ENCODE peak calls at places on chromosomes 11 and 22, in five cellular contexts. X, T, H, D and V are unnamed samples. For H3K4me1, the result is how much of the 10 kb centered on the place peaks cover.

GRCh38 chr22:47592791-47593190 is 830.3 kb downstream of the TBC1D22A start:
- DNase-seq in X (peak), T (no peak), H (no peak), D (peak), V (no peak)

GRCh38 chr22:38881464-38881871 is 9.5 kb upstream of the CBX6 start:
- DNase-seq in X (peak), T (no peak), H (no peak), D (no peak), V (peak)

GRCh38 chr22:38313384-38313955 is 3.8 kb downstream of the CSNK1E start:
- DNase-seq in X (peak), T (peak), H (peak), D (no peak), V (peak)

GRCh38 chr11:63564056-63564784 is 1.0 kb upstream of the PLAAT2 start:
- DNase-seq in X (no peak), T (peak), H (no peak), D (no peak), V (no peak)

GRCh38 chr22:19043111-19044085 is 78.8 kb downstream of the DGCR2 start:
- DNase-seq in X (no peak), T (no peak), H (no peak), D (no peak), V (no peak)

GRCh38 chr11:131278472-131278871 is 91.9 kb upstream of the NTM start:
- DNase-seq in X (no peak), T (no peak), H (no peak), D (no peak), V (no peak)

GRCh38 chr11:10323793-10324170 is 18.9 kb downstream of the ADM start:
- DNase-seq in X (no peak), T (no peak), H (no peak), D (no peak), V (no peak)

GRCh38 chr11:23554002-23554401 is 693.7 kb upstream of the CCDC179 start:
- DNase-seq in X (no peak), T (no peak), H (no peak), D (no peak), V (no peak)

GRCh38 chr11:75259711-75260110 is 19.1 kb downstream of the TPBGL start:
- DNase-seq in X (peak), T (no peak), H (no peak), D (no peak), V (no peak)

GRCh38 chr11:69409812-69410645 is 71.4 kb upstream of the LINC01488 start:
- DNase-seq in X (no peak), T (no peak), H (no peak), D (no peak), V (no peak)

GRCh38 chr22:39845522-39845921 is 48.0 kb downstream of the ENTHD1 start:
- DNase-seq in X (no peak), T (no peak), H (no peak), D (no peak), V (no peak)

GRCh38 chr11:130995266-130995665 is 79.0 kb upstream of the SNX19 start:
- DNase-seq in X (no peak), T (no peak), H (no peak), D (no peak), V (no peak)

GRCh38 chr11:16607675-16608644 is 130.5 kb upstream of the C11orf58 start:
- DNase-seq in X (peak), T (peak), H (no peak), D (no peak), V (peak)

GRCh38 chr11:109914038-109914437 is 179.2 kb upstream of the ZC3H12C start:
- DNase-seq in X (no peak), T (no peak), H (no peak), D (no peak), V (no peak)

GRCh38 chr11:48093323-48093722 is 113.0 kb downstream of the PTPRJ start:
- DNase-seq in X (no peak), T (no peak), H (no peak), D (no peak), V (no peak)

GRCh38 chr11:62141111-62142042 is 17.6 kb downstream of the INCENP start:
- DNase-seq in X (peak), T (peak), H (no peak), D (no peak), V (peak)

GRCh38 chr11:120316880-120317688 is 8.0 kb upstream of the TLCD5 start:
- DNase-seq in X (peak), T (no peak), H (no peak), D (no peak), V (peak)

GRCh38 chr11:3944198-3944597 is 88.7 kb downstream of the STIM1 start:
- DNase-seq in X (peak), T (no peak), H (no peak), D (no peak), V (no peak)

GRCh38 chr11:62546244-62546936 is at the start of gene AHNAK:
- DNase-seq in X (peak), T (peak), H (no peak), D (peak), V (peak)

GRCh38 chr22:37636186-37636948 is 3.1 kb upstream of the SH3BP1 start:
- DNase-seq in X (no peak), T (no peak), H (no peak), D (no peak), V (no peak)

GRCh38 chr11:123822591-123822990 is 16.4 kb upstream of the OR6M1 start:
- DNase-seq in X (no peak), T (no peak), H (no peak), D (no peak), V (no peak)

GRCh38 chr11:78138694-78139421 is 568 bp downstream of the ALG8 start:
- DNase-seq in X (no peak), T (no peak), H (peak), D (no peak), V (no peak)

GRCh38 chr11:28481673-28482480 is 373.7 kb downstream of the METTL15 start:
- DNase-seq in X (no peak), T (no peak), H (no peak), D (no peak), V (no peak)

GRCh38 chr22:40874016-40874415 is 12.1 kb upstream of the DNAJB7 start:
- DNase-seq in X (no peak), T (no peak), H (no peak), D (no peak), V (no peak)

GRCh38 chr11:93740802-93741093 is 547 bp downstream of the TAF1D start:
- DNase-seq in X (peak), T (peak), H (peak), D (peak), V (peak)

GRCh38 chr11:132231656-132232173 is 861.3 kb downstream of the NTM start:
- DNase-seq in X (no peak), T (no peak), H (no peak), D (no peak), V (no peak)

GRCh38 chr11:130068546-130068985 is 1.1 kb upstream of the APLP2 start:
- DNase-seq in X (no peak), T (no peak), H (no peak), D (no peak), V (no peak)

GRCh38 chr11:94895971-94896370 is 77.4 kb downstream of the CWC15 start:
- DNase-seq in X (no peak), T (no peak), H (no peak), D (no peak), V (peak)

GRCh38 chr22:43186272-43187170 is at the start of gene TTLL12:
- DNase-seq in X (peak), T (no peak), H (peak), D (no peak), V (no peak)

GRCh38 chr11:61639816-61640443 is 40.3 kb upstream of the DAGLA start:
- DNase-seq in X (no peak), T (no peak), H (no peak), D (no peak), V (no peak)

GRCh38 chr22:21681566-21682370 is 16.0 kb downstream of the PPIL2 start:
- DNase-seq in X (no peak), T (no peak), H (no peak), D (no peak), V (no peak)

GRCh38 chr11:57001674-57002401 is 13.1 kb downstream of the OR5AK2 start:
- DNase-seq in X (no peak), T (no peak), H (no peak), D (no peak), V (no peak)

GRCh38 chr11:6129011-6129410 is 21.5 kb downstream of the OR56B4 start:
- DNase-seq in X (no peak), T (no peak), H (no peak), D (no peak), V (no peak)

GRCh38 chr22:41713004-41713403 is 13.7 kb downstream of the MEI1 start:
- DNase-seq in X (no peak), T (no peak), H (no peak), D (no peak), V (no peak)

GRCh38 chr11:133945087-133945974 is 11.4 kb downstream of the IGSF9B start:
- DNase-seq in X (no peak), T (no peak), H (no peak), D (no peak), V (peak)

GRCh38 chr11:130666781-130667251 is 218.4 kb downstream of the ADAMTS15 start:
- DNase-seq in X (no peak), T (peak), H (no peak), D (no peak), V (no peak)

GRCh38 chr22:21582801-21583740 is 15.6 kb downstream of the UBE2L3 start:
- DNase-seq in X (no peak), T (no peak), H (peak), D (no peak), V (no peak)

GRCh38 chr11:64802370-64803162 is 448 bp downstream of the MAP4K2 start:
- DNase-seq in X (peak), T (peak), H (peak), D (no peak), V (no peak)

GRCh38 chr11:122671270-122671906 is 15.9 kb downstream of the UBASH3B start:
- DNase-seq in X (no peak), T (no peak), H (peak), D (no peak), V (no peak)

GRCh38 chr11:67266424-67267187 is at the start of gene GRK2:
- DNase-seq in X (no peak), T (no peak), H (peak), D (no peak), V (no peak)

GRCh38 chr22:49623715-49624114 is 204.0 kb downstream of the BRD1 start:
- DNase-seq in X (no peak), T (no peak), H (no peak), D (no peak), V (no peak)

GRCh38 chr22:49622241-49623105 is 205.2 kb downstream of the BRD1 start:
- DNase-seq in X (no peak), T (no peak), H (no peak), D (no peak), V (no peak)

GRCh38 chr22:49626361-49627216 is 201.1 kb downstream of the BRD1 start:
- DNase-seq in X (no peak), T (no peak), H (no peak), D (no peak), V (no peak)

GRCh38 chr22:49623176-49623575 is 204.5 kb downstream of the BRD1 start:
- DNase-seq in X (no peak), T (no peak), H (no peak), D (no peak), V (no peak)

GRCh38 chr22:49624421-49625177 is 203.1 kb downstream of the BRD1 start:
- DNase-seq in X (no peak), T (no peak), H (no peak), D (no peak), V (no peak)
- H3K4me1 ChIP-seq in X (under half), T (under half), H (under half), D (under half), V (under half)

DNA sequence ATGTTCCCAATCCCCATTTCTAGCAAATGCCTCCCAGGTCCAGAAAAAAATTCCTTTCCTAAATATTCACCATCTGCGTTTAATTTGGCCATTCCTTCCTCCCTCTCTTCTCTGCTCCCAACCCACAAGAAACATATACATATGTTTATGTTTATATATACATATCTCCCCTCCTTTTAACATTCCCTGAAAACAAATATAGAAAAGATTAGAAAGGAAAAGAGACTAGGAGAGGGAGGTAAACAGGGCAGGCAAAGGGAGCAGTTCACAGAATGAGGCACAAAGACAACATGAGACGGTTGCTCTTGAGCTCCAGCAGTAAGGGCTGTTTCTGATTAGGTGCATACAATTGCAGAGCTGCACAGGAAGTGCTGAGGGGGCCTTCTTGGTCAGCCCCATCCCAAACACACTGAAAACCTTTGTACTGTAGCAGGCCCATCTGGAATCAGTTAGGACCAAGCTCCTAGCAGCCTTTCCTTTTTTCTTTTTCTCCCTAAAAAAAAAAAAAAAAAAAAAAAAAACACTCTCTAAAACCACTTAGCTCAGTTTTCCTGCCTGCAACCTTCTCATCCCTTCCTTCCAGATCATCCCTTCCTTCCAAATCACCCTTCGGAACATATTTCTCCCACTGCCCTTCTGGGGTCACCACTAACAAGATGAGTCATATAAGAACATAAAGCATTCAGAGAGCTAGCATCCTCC is 57.1 kb downstream of the RBFOX2 start:
- DNase-seq in X (no peak), T (peak), H (peak), D (no peak), V (no peak)
- H3K4me1 ChIP-seq in X (under half), T (under half), H (under half), D (under half), V (under half)

DNA sequence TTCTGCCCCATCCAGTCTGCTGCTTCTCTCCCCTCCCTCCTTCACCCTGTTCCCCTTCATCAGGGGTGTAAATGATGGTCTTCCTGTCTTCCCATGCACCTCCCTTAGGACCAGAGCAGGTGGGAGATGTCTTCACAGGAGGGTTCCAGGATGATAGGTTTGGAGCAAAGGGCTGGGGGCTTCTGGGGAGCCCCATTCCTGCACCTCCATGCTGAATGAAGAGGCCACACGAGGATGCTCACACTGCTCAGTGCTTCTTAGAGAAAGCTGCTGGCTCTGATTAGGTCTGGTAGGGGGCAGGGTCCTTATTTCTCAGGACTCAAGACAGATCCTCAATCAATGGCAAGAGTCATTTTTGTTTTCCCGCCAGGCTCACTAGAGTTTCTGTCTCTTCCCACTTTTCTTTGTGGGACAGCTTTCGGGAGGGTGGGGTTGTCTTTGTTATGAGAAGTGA is 41.1 kb downstream of the BCR start:
- DNase-seq in X (no peak), T (no peak), H (no peak), D (no peak), V (no peak)
- H3K4me1 ChIP-seq in X (under half), T (half or more), H (half or more), D (half or more), V (half or more)

GRCh38 chr11:1569251-1569780 is 2.8 kb downstream of the DUSP8 start:
- DNase-seq in X (no peak), T (no peak), H (no peak), D (no peak), V (no peak)
- H3K4me1 ChIP-seq in X (under half), T (under half), H (under half), D (under half), V (under half)

GRCh38 chr11:72721689-72722049 is 30.5 kb downstream of the ARAP1 start:
- DNase-seq in X (no peak), T (no peak), H (peak), D (peak), V (no peak)
- H3K4me1 ChIP-seq in X (under half), T (under half), H (under half), D (half or more), V (under half)

GRCh38 chr22:25451480-25452114 is 112.9 kb upstream of the GRK3 start:
- DNase-seq in X (no peak), T (no peak), H (no peak), D (no peak), V (no peak)

GRCh38 chr22:25447689-25448434 is 116.6 kb upstream of the GRK3 start:
- DNase-seq in X (peak), T (peak), H (peak), D (peak), V (peak)

GRCh38 chr22:25447067-25447688 is 117.3 kb upstream of the GRK3 start:
- DNase-seq in X (no peak), T (no peak), H (peak), D (no peak), V (no peak)

GRCh38 chr22:25449781-25450317 is 114.6 kb upstream of the GRK3 start:
- DNase-seq in X (no peak), T (no peak), H (no peak), D (no peak), V (no peak)

DNA sequence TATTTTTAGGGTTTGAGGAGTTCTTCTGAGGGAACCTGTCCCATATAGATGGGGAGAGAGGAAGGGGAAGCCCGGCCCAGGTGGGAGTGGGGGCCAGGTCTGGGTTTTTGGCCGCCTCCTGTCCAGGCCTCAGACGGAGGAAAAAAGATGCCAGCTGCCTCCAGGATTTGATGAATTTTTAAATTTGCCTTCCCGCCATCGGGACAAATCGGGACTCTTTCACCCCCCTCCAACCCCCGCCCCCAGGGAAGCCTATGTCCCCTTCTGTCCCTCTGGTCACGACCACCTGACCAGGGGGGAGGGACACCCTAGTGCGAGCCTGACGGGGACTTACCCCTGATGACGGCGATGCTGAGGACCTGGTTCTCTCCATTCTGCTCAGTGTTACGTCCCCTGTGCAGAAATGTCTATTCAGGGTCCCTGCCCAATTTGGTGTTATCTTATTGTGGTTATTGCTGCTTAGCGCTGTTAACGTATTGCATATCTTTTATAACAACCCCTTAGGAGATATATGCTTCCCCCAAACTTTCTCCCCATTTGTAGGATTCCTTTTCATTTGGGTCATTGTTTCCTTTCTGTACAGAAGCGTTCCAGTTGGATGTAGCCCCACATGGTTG is 115.9 kb upstream of the GRK3 start:
- DNase-seq in X (no peak), T (no peak), H (peak), D (no peak), V (no peak)
- H3K4me1 ChIP-seq in X (under half), T (under half), H (under half), D (under half), V (under half)

DNA sequence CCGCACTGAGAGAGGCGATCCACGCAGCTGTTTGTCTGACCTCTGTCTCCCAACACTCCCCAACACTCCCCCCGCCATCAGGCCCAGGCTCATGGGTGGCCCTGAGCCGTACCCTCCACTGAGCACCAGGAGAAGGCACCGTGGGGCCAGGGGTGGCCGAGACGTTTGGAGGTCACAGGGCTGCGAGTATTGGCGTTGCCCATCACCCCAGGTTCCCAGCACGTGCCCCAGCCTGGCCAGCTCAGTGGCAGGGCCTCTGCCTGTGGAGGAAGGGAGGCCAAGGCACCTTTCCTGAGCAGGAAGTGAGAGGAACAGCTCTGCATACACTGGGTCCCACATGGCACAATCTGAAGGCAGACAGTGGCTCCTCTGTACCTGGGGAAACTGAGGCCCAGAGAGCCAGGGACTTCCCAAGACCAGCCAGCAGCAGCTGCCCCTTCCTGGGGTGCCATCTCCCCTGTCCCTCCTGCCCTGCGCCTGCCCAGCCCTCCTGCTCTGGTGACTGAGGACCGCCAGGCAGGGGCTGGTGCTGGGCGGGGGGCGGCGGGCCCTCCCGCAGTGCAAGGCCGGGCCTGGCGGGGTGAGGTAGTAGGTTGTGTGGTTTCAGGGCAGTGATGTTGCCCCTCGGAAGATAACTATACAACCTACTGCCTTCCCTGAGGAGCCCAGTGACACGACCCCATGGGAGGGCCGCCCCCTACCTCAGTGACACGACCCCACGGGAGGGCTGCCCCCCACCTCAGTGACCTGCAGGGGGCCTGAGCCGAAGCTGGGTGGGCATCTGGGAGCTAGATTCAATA is 37.0 kb upstream of the PPARA start:
- DNase-seq in X (no peak), T (no peak), H (no peak), D (no peak), V (no peak)
- H3K4me1 ChIP-seq in X (under half), T (under half), H (under half), D (half or more), V (under half)